ENCODE peak calls at places on chromosomes 2 and 18, in eight cellular contexts. V is ecto neural progenitor cell; A is activated T-cell treated with anti-CD3 and anti-CD28 coated beads for 24 hours; K is CD4-positive, alpha-beta memory T cell; G is NT2/D1; H is KBM-7; J is PC-9; W is NCI-H2171 treated with DMSO at 0.1 percent for 48 hours. Q is an unnamed sample.

GRCh38 chr2:96694816-96695455 is 44.9 kb downstream of the LMAN2L start:
- DNase-seq in V (no peak), A (no peak), K (no peak), G (no peak), H (no peak), J (no peak), W (no peak), Q (no peak)

GRCh38 chr2:228545041-228545440 is 363.6 kb upstream of the SPHKAP start:
- DNase-seq in V (no peak), A (no peak), K (no peak), G (no peak), H (no peak), J (no peak), W (no peak), Q (no peak)

GRCh38 chr18:26763745-26764144 is 101.8 kb downstream of the AQP4 start:
- DNase-seq in V (no peak), A (no peak), K (no peak), G (no peak), H (no peak), J (no peak), W (peak; percentile 59), Q (no peak)

GRCh38 chr2:176729706-176730569 is 460.7 kb downstream of the MTX2 start:
- DNase-seq in V (no peak), A (no peak), K (no peak), G (no peak), H (no peak), J (no peak), W (peak; percentile 53), Q (no peak)

GRCh38 chr18:79627750-79628294 is 51.8 kb upstream of the CTDP1 start:
- DNase-seq in V (no peak), A (no peak), K (no peak), G (no peak), H (no peak), J (no peak), W (no peak), Q (no peak)

GRCh38 chr2:223669453-223670225 is 67.5 kb upstream of the SCG2 start:
- DNase-seq in V (no peak), A (no peak), K (no peak), G (no peak), H (no peak), J (peak; percentile 18), W (no peak), Q (no peak)

GRCh38 chr2:215540646-215541045 is 104.8 kb upstream of the FN1 start:
- DNase-seq in V (no peak), A (no peak), K (no peak), G (no peak), H (no peak), J (no peak), W (no peak), Q (no peak)

GRCh38 chr2:38465789-38466127 is 88.7 kb upstream of the ATL2 start:
- DNase-seq in V (no peak), A (no peak), K (peak; percentile 14), G (peak; percentile 38), H (peak; percentile 38), J (peak; percentile 32), W (peak; percentile 7), Q (peak; percentile 66)

GRCh38 chr2:182593394-182593707 is 122.7 kb upstream of the DNAJC10 start:
- DNase-seq in V (no peak), A (no peak), K (no peak), G (no peak), H (no peak), J (no peak), W (no peak), Q (no peak)

GRCh38 chr18:80023173-80023572 is 11.1 kb upstream of the RBFA start:
- DNase-seq in V (no peak), A (no peak), K (no peak), G (peak; percentile 33), H (peak; percentile 55), J (no peak), W (no peak), Q (no peak)

GRCh38 chr18:55918449-55918848 is 330.5 kb upstream of the TCF4 start:
- DNase-seq in V (no peak), A (no peak), K (no peak), G (no peak), H (no peak), J (no peak), W (no peak), Q (no peak)